ENCODE peak calls at places on chromosome 2, in nine cellular contexts. R, E, T, K, V, F, D, A and G are unnamed samples.

GRCh38 chr2:203533696-203534471 is 1.2 kb downstream of the RAPH1 start:
- DNase-seq in T (peak), V (no peak), E (no peak), A (no peak), K (no peak), R (no peak), D (no peak), F (no peak), G (no peak)

GRCh38 chr2:55992465-55992864 is 68.9 kb upstream of the EFEMP1 start:
- DNase-seq in V (no peak), E (no peak), A (no peak), R (no peak), K (peak), D (no peak), F (no peak), T (peak), G (peak)

GRCh38 chr2:61327173-61327572 is 143.7 kb downstream of the USP34 start:
- DNase-seq in V (no peak), D (no peak), R (no peak), A (no peak), E (no peak), K (no peak), T (no peak), F (no peak), G (no peak)

GRCh38 chr2:204590063-204590462 is 44.8 kb downstream of the PARD3B start:
- DNase-seq in D (no peak), R (no peak), T (no peak), K (no peak), V (no peak), E (no peak), F (no peak), A (no peak), G (no peak)

GRCh38 chr2:157056200-157056676 is 201.3 kb upstream of the GALNT5 start:
- DNase-seq in K (peak), D (no peak), V (no peak), E (no peak), R (no peak), F (no peak), A (no peak), T (no peak), G (peak)

GRCh38 chr2:120547662-120548061 is 188.0 kb upstream of the GLI2 start:
- DNase-seq in E (peak), K (no peak), A (no peak), V (no peak), D (peak), T (no peak), R (no peak), F (peak), G (no peak)

GRCh38 chr2:148614024-148614331 is 30.6 kb upstream of the EPC2 start:
- DNase-seq in V (no peak), R (no peak), F (no peak), A (no peak), E (no peak), T (no peak), D (no peak), K (no peak), G (no peak)

GRCh38 chr2:5164806-5165525 is 527.2 kb upstream of the SOX11 start:
- DNase-seq in V (no peak), E (no peak), D (no peak), F (no peak), R (no peak), A (no peak), K (no peak), T (no peak), G (no peak)

GRCh38 chr2:20455076-20455587 is 8.3 kb downstream of the RHOB start:
- DNase-seq in R (no peak), V (no peak), T (no peak), D (no peak), E (no peak), A (no peak), K (no peak), F (no peak), G (no peak)

GRCh38 chr2:27209621-27210401 is 2.0 kb upstream of the ATRAID start:
- DNase-seq in A (no peak), T (no peak), D (no peak), K (no peak), R (no peak), F (no peak), V (no peak), E (no peak), G (no peak)

GRCh38 chr2:27211241-27211942 is 449 bp upstream of the ATRAID start:
- DNase-seq in A (no peak), F (no peak), R (no peak), T (peak), K (no peak), E (no peak), D (no peak), V (peak), G (peak)

GRCh38 chr2:27214936-27215335 is 2.2 kb upstream of the CAD start:
- DNase-seq in T (no peak), K (no peak), V (no peak), E (no peak), A (no peak), D (no peak), R (no peak), F (no peak), G (no peak)

GRCh38 chr2:27212626-27213471 is 781 bp upstream of the SLC5A6 start:
- DNase-seq in V (peak), F (peak), K (no peak), T (peak), D (no peak), A (no peak), R (no peak), E (no peak), G (peak)

GRCh38 chr2:27211943-27212625 is at the start of the genes ATRAID and SLC5A6:
- DNase-seq in K (peak), T (peak), D (peak), R (peak), A (peak), V (peak), F (peak), E (peak), G (peak)
- TF ChIP-seq POLR2A in K (peak), T (peak), D (peak), R (peak), A (peak), V (peak), F (peak), E (peak), G (peak)

GRCh38 chr2:74029719-74030397 is 45.1 kb downstream of the TET3 start:
- DNase-seq in A (no peak), V (no peak), K (no peak), R (no peak), T (no peak), D (no peak), E (no peak), F (no peak), G (no peak)
- TF ChIP-seq POLR2A in A (no peak), V (no peak), K (no peak), R (no peak), T (no peak), D (no peak), E (no peak), F (no peak), G (no peak)

GRCh38 chr2:136238214-136238551 is 120.2 kb upstream of the CXCR4 start:
- DNase-seq in R (no peak), F (no peak), V (no peak), D (no peak), K (no peak), A (no peak), T (no peak), E (no peak), G (no peak)

GRCh38 chr2:136242687-136243277 is 124.8 kb upstream of the CXCR4 start:
- DNase-seq in R (no peak), F (no peak), T (no peak), E (no peak), K (peak), V (no peak), A (no peak), D (peak), G (no peak)

GRCh38 chr2:136242100-136242499 is 124.2 kb upstream of the CXCR4 start:
- DNase-seq in F (no peak), V (no peak), E (no peak), R (no peak), D (no peak), A (no peak), T (no peak), K (no peak), G (no peak)

GRCh38 chr2:136235451-136236418 is 117.8 kb upstream of the CXCR4 start:
- DNase-seq in T (peak), E (no peak), R (no peak), K (peak), V (peak), D (no peak), F (no peak), A (no peak), G (peak)

GRCh38 chr2:136238552-136239346 is 120.8 kb upstream of the CXCR4 start:
- DNase-seq in K (peak), V (no peak), F (no peak), R (no peak), D (no peak), A (no peak), E (no peak), T (no peak), G (peak)
- TF ChIP-seq POLR2A in K (no peak), V (no peak), F (no peak), R (no peak), D (peak), A (peak), E (no peak), T (no peak), G (no peak)

GRCh38 chr2:7394195-7394594 is 477.0 kb downstream of the RNF144A start:
- DNase-seq in K (no peak), T (no peak), E (no peak), F (no peak), A (no peak), R (no peak), D (no peak), V (no peak), G (no peak)
- TF ChIP-seq POLR2A in K (no peak), T (no peak), E (no peak), F (no peak), A (no peak), R (no peak), D (no peak), V (no peak), G (no peak)

GRCh38 chr2:74148457-74149248 is 941 bp upstream of the BOLA3 start:
- DNase-seq in A (no peak), F (no peak), V (no peak), E (no peak), R (no peak), T (no peak), D (no peak), K (no peak), G (no peak)
- TF ChIP-seq POLR2A in A (no peak), F (no peak), V (no peak), E (no peak), R (no peak), T (no peak), D (no peak), K (no peak), G (no peak)

DNA sequence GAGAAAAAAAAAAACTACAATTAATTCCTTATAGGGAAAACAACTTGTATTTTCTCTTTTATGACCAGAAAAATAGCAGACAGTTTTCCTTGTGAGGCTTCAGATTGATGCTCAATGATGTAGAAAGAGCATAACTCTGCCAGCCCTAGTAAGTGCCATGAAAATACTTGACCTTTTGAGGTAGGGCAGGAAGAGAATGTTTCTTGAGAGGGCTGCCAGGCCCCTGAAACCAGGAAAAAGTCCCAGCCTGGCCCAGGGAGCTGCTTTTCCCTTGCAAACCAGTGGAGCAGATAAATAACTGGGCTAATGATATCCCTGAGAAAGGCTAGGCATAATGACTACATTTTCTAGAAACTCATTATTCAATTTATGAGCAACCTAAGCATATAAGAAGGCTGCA is 126.8 kb downstream of the SLC8A1 start:
- DNase-seq in R (no peak), D (no peak), V (no peak), E (no peak), F (no peak), A (no peak), K (no peak), T (no peak), G (no peak)
- TF ChIP-seq POLR2A in R (no peak), D (no peak), V (no peak), E (no peak), F (no peak), A (no peak), K (no peak), T (no peak), G (no peak)

GRCh38 chr2:236354056-236354940 is 90.1 kb upstream of the ASB18 start:
- DNase-seq in K (no peak), R (no peak), A (no peak), D (no peak), E (no peak), V (no peak), F (no peak), T (no peak), G (no peak)

GRCh38 chr2:236355911-236356310 is 91.7 kb upstream of the ASB18 start:
- DNase-seq in V (no peak), K (no peak), T (no peak), E (no peak), F (no peak), A (no peak), R (no peak), D (no peak), G (no peak)

GRCh38 chr2:236353594-236353942 is 89.4 kb upstream of the ASB18 start:
- DNase-seq in D (no peak), K (no peak), V (no peak), T (no peak), E (no peak), R (no peak), F (no peak), A (no peak), G (no peak)

GRCh38 chr2:236352761-236353593 is 88.8 kb upstream of the ASB18 start:
- DNase-seq in A (no peak), T (peak), D (peak), V (no peak), F (no peak), E (no peak), K (no peak), R (no peak), G (peak)

DNA sequence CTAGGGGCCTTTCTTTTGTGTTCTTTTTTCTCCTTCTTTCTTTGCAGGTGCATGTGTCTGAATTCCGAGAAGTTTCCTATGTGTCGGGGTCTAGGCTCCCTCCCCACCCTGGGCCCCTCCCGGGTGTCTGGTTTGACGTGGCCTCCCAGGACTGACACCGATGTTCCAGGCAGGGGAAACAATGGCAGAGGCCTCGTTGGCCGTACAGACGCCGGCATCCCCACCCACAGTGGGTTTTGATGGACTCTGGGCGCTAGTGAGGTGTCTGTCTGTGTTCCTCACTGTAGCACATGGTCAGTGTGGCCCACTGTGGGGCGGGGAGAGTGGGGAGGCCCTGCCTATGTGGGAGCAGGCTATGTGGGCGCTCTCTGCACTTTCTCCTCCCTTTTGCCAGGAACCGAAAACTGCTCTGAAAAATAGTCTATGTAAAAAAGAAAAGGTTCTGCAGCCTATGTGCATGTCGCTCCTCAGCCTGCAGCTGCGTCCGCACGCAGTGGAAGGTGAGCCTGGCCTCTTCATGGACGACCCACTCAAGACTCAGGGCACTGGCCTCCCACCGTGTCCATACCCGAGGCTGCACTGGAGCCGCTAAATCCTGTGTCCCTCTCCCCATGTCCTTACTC is 90.9 kb upstream of the ASB18 start:
- DNase-seq in K (no peak), V (no peak), E (no peak), D (no peak), T (no peak), R (no peak), F (no peak), A (no peak), G (no peak)
- TF ChIP-seq POLR2A in K (no peak), V (no peak), E (no peak), D (no peak), T (no peak), R (no peak), F (no peak), A (no peak), G (no peak)